ENCODE peak calls at places on chromosomes 6 and 20, in ten cellular contexts. One of them, this sample, is unnamed.

GRCh38 chr6:14743465-14744211 is 502.2 kb upstream of the JARID2 start:
- DNase-seq in NCI-H2029: no peak
- DNase-seq in left ventricle myocardium superior: peak; percentile 39
- DNase-seq in kidney tubule cell: peak; percentile 97
- DNase-seq in GM10248: no peak
- DNase-seq in breast epithelium: no peak
- DNase-seq in AG09309: peak; percentile 97
- DNase-seq in NCI-H1417 treated with DMSO at 0.1 percent for 48 hours: no peak
- DNase-seq in hippocampal formation: no peak
- DNase-seq in GM12865: peak; percentile 80
- DNase-seq in this sample: peak; percentile 98

GRCh38 chr6:13611715-13612114 is 3.4 kb upstream of the NOL7 start:
- DNase-seq in GM10248: no peak
- DNase-seq in left ventricle myocardium superior: no peak
- DNase-seq in breast epithelium: no peak
- DNase-seq in GM12865: peak; percentile 56
- DNase-seq in NCI-H2029: no peak
- DNase-seq in kidney tubule cell: no peak
- DNase-seq in hippocampal formation: no peak
- DNase-seq in NCI-H1417 treated with DMSO at 0.1 percent for 48 hours: no peak
- DNase-seq in AG09309: no peak
- DNase-seq in this sample: no peak

GRCh38 chr20:330233-331149 is 5.1 kb downstream of the SOX12 start:
- DNase-seq in NCI-H2029: peak; percentile 60
- DNase-seq in GM12865: peak; percentile 80
- DNase-seq in breast epithelium: no peak
- DNase-seq in left ventricle myocardium superior: peak; percentile 33
- DNase-seq in kidney tubule cell: peak; percentile 71
- DNase-seq in hippocampal formation: peak; percentile 65
- DNase-seq in GM10248: peak; percentile 80
- DNase-seq in NCI-H1417 treated with DMSO at 0.1 percent for 48 hours: peak; percentile 15
- DNase-seq in AG09309: no peak
- DNase-seq in this sample: peak; percentile 72

GRCh38 chr6:3286641-3287171 is 28.0 kb downstream of the PSMG4 start:
- DNase-seq in left ventricle myocardium superior: no peak
- DNase-seq in kidney tubule cell: no peak
- DNase-seq in breast epithelium: peak; percentile 43
- DNase-seq in GM10248: no peak
- DNase-seq in hippocampal formation: no peak
- DNase-seq in NCI-H2029: no peak
- DNase-seq in AG09309: no peak
- DNase-seq in GM12865: no peak
- DNase-seq in NCI-H1417 treated with DMSO at 0.1 percent for 48 hours: no peak
- DNase-seq in this sample: no peak

GRCh38 chr6:73714227-73714626 is 18.2 kb downstream of the CD109 start:
- DNase-seq in hippocampal formation: no peak
- DNase-seq in breast epithelium: no peak
- DNase-seq in AG09309: no peak
- DNase-seq in NCI-H1417 treated with DMSO at 0.1 percent for 48 hours: no peak
- DNase-seq in GM10248: no peak
- DNase-seq in NCI-H2029: no peak
- DNase-seq in kidney tubule cell: peak; percentile 62
- DNase-seq in GM12865: no peak
- DNase-seq in left ventricle myocardium superior: no peak
- DNase-seq in this sample: no peak

GRCh38 chr6:7656355-7656754 is 66.4 kb downstream of the SNRNP48 start:
- DNase-seq in kidney tubule cell: no peak
- DNase-seq in AG09309: no peak
- DNase-seq in NCI-H1417 treated with DMSO at 0.1 percent for 48 hours: no peak
- DNase-seq in hippocampal formation: no peak
- DNase-seq in GM10248: no peak
- DNase-seq in GM12865: no peak
- DNase-seq in NCI-H2029: no peak
- DNase-seq in left ventricle myocardium superior: no peak
- DNase-seq in breast epithelium: no peak
- DNase-seq in this sample: no peak

GRCh38 chr6:147166360-147166944 is 37.8 kb upstream of the STXBP5 start:
- DNase-seq in GM12865: no peak
- DNase-seq in breast epithelium: no peak
- DNase-seq in hippocampal formation: no peak
- DNase-seq in GM10248: no peak
- DNase-seq in kidney tubule cell: no peak
- DNase-seq in NCI-H2029: no peak
- DNase-seq in left ventricle myocardium superior: no peak
- DNase-seq in NCI-H1417 treated with DMSO at 0.1 percent for 48 hours: peak; percentile 17
- DNase-seq in AG09309: no peak
- DNase-seq in this sample: peak; percentile 61

GRCh38 chr6:8888468-8888867 is 453.1 kb upstream of the SLC35B3 start:
- DNase-seq in left ventricle myocardium superior: no peak
- DNase-seq in hippocampal formation: no peak
- DNase-seq in NCI-H2029: no peak
- DNase-seq in GM12865: peak; percentile 15
- DNase-seq in kidney tubule cell: peak; percentile 11
- DNase-seq in breast epithelium: no peak
- DNase-seq in GM10248: peak; percentile 9
- DNase-seq in AG09309: no peak
- DNase-seq in NCI-H1417 treated with DMSO at 0.1 percent for 48 hours: no peak
- DNase-seq in this sample: no peak

GRCh38 chr6:149140137-149140909 is 177.2 kb upstream of the TAB2 start:
- DNase-seq in breast epithelium: no peak
- DNase-seq in AG09309: no peak
- DNase-seq in NCI-H2029: no peak
- DNase-seq in GM10248: peak; percentile 42
- DNase-seq in left ventricle myocardium superior: no peak
- DNase-seq in kidney tubule cell: no peak
- DNase-seq in hippocampal formation: no peak
- DNase-seq in GM12865: peak; percentile 85
- DNase-seq in NCI-H1417 treated with DMSO at 0.1 percent for 48 hours: no peak
- DNase-seq in this sample: no peak

GRCh38 chr20:58112017-58112781 is 116.3 kb downstream of the ANKRD60 start:
- DNase-seq in AG09309: no peak
- DNase-seq in NCI-H1417 treated with DMSO at 0.1 percent for 48 hours: no peak
- DNase-seq in breast epithelium: no peak
- DNase-seq in hippocampal formation: no peak
- DNase-seq in GM12865: peak; percentile 26
- DNase-seq in NCI-H2029: no peak
- DNase-seq in left ventricle myocardium superior: no peak
- DNase-seq in kidney tubule cell: peak; percentile 51
- DNase-seq in GM10248: no peak
- DNase-seq in this sample: peak; percentile 99

GRCh38 chr6:148423601-148424270 is 81.1 kb downstream of the SASH1 start:
- DNase-seq in hippocampal formation: peak; percentile 45
- DNase-seq in breast epithelium: no peak
- DNase-seq in GM10248: no peak
- DNase-seq in NCI-H2029: peak; percentile 22
- DNase-seq in GM12865: no peak
- DNase-seq in kidney tubule cell: peak; percentile 74
- DNase-seq in left ventricle myocardium superior: no peak
- DNase-seq in NCI-H1417 treated with DMSO at 0.1 percent for 48 hours: no peak
- DNase-seq in AG09309: no peak
- DNase-seq in this sample: no peak

GRCh38 chr20:41570552-41570951 is 47.6 kb downstream of the CHD6 start:
- DNase-seq in kidney tubule cell: no peak
- DNase-seq in breast epithelium: no peak
- DNase-seq in NCI-H1417 treated with DMSO at 0.1 percent for 48 hours: no peak
- DNase-seq in GM10248: no peak
- DNase-seq in NCI-H2029: no peak
- DNase-seq in left ventricle myocardium superior: no peak
- DNase-seq in GM12865: no peak
- DNase-seq in AG09309: peak; percentile 4
- DNase-seq in hippocampal formation: no peak
- DNase-seq in this sample: peak; percentile 71

GRCh38 chr6:131924881-131925474 is 26.2 kb downstream of the CCN2 start:
- DNase-seq in kidney tubule cell: peak; percentile 56
- DNase-seq in GM10248: no peak
- DNase-seq in hippocampal formation: peak; percentile 52
- DNase-seq in breast epithelium: no peak
- DNase-seq in AG09309: no peak
- DNase-seq in NCI-H1417 treated with DMSO at 0.1 percent for 48 hours: peak; percentile 29
- DNase-seq in NCI-H2029: no peak
- DNase-seq in left ventricle myocardium superior: no peak
- DNase-seq in GM12865: peak; percentile 18
- DNase-seq in this sample: peak; percentile 67

GRCh38 chr6:15892369-15892768 is 229.5 kb upstream of the DTNBP1 start:
- DNase-seq in breast epithelium: no peak
- DNase-seq in NCI-H2029: no peak
- DNase-seq in hippocampal formation: no peak
- DNase-seq in NCI-H1417 treated with DMSO at 0.1 percent for 48 hours: no peak
- DNase-seq in GM12865: no peak
- DNase-seq in GM10248: no peak
- DNase-seq in kidney tubule cell: no peak
- DNase-seq in AG09309: no peak
- DNase-seq in left ventricle myocardium superior: peak; percentile 37
- DNase-seq in this sample: no peak

GRCh38 chr6:145562771-145563615 is 172.3 kb downstream of the EPM2A start:
- DNase-seq in AG09309: peak; percentile 1
- DNase-seq in kidney tubule cell: no peak
- DNase-seq in breast epithelium: no peak
- DNase-seq in NCI-H2029: peak; percentile 61
- DNase-seq in NCI-H1417 treated with DMSO at 0.1 percent for 48 hours: no peak
- DNase-seq in GM12865: no peak
- DNase-seq in left ventricle myocardium superior: no peak
- DNase-seq in GM10248: no peak
- DNase-seq in hippocampal formation: no peak
- DNase-seq in this sample: peak; percentile 29

This sample was measured in LHCN-M2.